ENCODE peak calls at places on chromosomes 16 and 17, in six cellular contexts. P is omental fat pad, I is tibial nerve, O is Panc1, Z is keratinocyte, R is ascending aorta. D is an unnamed sample.

GRCh38 chr17:74116087-74116717 is 87.3 kb upstream of the RPL38 start:
- DNase-seq in R (no peak), P (no peak), Z (no peak), I (no peak), O (no peak), D (no peak)

GRCh38 chr16:75385507-75386152 is 47.7 kb downstream of the CFDP1 start:
- DNase-seq in I (peak), P (no peak), Z (peak), R (no peak), O (peak), D (no peak)

GRCh38 chr16:1193825-1194581 is 31.1 kb downstream of the TPSG1 start:
- DNase-seq in I (no peak), O (no peak), P (no peak), Z (no peak), R (no peak), D (no peak)

GRCh38 chr17:4998027-4998665 is 396 bp downstream of the KIF1C start:
- DNase-seq in R (peak), Z (no peak), O (no peak), I (no peak), P (no peak), D (peak)

GRCh38 chr16:4373909-4374742 is 2.5 kb downstream of the VASN start:
- DNase-seq in R (peak), P (peak), Z (no peak), O (no peak), I (peak), D (peak)

GRCh38 chr16:86549893-86550190 is 5.2 kb downstream of the MTHFSD start:
- DNase-seq in P (no peak), R (no peak), O (no peak), I (no peak), Z (no peak), D (no peak)

GRCh38 chr17:73552300-73553088 is 91.8 kb downstream of the SDK2 start:
- DNase-seq in Z (no peak), R (no peak), O (no peak), P (no peak), I (no peak), D (no peak)

GRCh38 chr16:86222965-86223551 is 287.3 kb upstream of the FOXF1 start:
- DNase-seq in R (no peak), P (no peak), I (no peak), Z (no peak), O (peak), D (no peak)

GRCh38 chr16:78524066-78524595 is 424.7 kb downstream of the WWOX start:
- DNase-seq in I (no peak), Z (no peak), R (no peak), P (no peak), O (no peak), D (no peak)

GRCh38 chr17:80092959-80093358 is 8.4 kb upstream of the GAA start:
- DNase-seq in R (no peak), O (no peak), I (no peak), Z (no peak), P (no peak), D (no peak)

GRCh38 chr17:1197781-1198490 is 18.2 kb upstream of the ABR start:
- DNase-seq in I (peak), P (no peak), R (peak), Z (no peak), O (no peak), D (no peak)

GRCh38 chr16:19114359-19115147 is 789 bp downstream of the ITPRIPL2 start:
- DNase-seq in P (peak), Z (no peak), R (peak), O (no peak), I (peak), D (no peak)

GRCh38 chr17:56436142-56436541 is 157.4 kb upstream of the NOG start:
- DNase-seq in P (no peak), R (no peak), Z (no peak), I (no peak), O (no peak), D (no peak)

GRCh38 chr17:66306413-66306812 is 4.0 kb downstream of the PRKCA start:
- DNase-seq in O (no peak), I (no peak), R (no peak), Z (no peak), P (no peak), D (no peak)

GRCh38 chr17:75504347-75505151 is 10.8 kb downstream of the CASKIN2 start:
- DNase-seq in Z (no peak), R (no peak), P (no peak), O (no peak), I (no peak), D (no peak)

GRCh38 chr16:492211-492875 is 35.2 kb upstream of the CAPN15 start:
- DNase-seq in O (no peak), R (no peak), P (no peak), Z (no peak), I (no peak), D (no peak)

DNA sequence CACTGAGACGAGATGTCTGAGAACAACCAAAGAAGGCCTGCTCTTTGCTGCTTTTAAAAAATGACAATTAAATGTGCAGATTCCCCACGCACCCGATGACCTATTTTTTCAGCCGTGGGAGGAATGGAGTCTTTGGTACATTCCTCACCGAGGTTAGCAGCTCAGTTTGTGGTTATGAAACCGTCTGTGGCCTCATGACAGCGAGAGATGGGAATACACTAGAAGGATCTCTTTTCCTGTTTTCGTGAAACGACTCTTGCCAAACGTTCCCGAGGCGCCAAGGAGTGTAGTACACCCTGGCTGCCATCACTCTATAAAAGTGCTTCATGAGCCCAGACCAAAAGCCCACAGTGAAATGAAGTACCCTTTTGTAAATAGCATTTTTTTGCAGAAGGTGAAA is 87.8 kb downstream of the CRISPLD2 start:
- DNase-seq in Z (no peak), O (no peak), I (peak), P (no peak), R (no peak), D (no peak)
- TF ChIP-seq CTCF in Z (no peak), O (no peak), I (no peak), P (no peak), R (no peak), D (no peak)

DNA sequence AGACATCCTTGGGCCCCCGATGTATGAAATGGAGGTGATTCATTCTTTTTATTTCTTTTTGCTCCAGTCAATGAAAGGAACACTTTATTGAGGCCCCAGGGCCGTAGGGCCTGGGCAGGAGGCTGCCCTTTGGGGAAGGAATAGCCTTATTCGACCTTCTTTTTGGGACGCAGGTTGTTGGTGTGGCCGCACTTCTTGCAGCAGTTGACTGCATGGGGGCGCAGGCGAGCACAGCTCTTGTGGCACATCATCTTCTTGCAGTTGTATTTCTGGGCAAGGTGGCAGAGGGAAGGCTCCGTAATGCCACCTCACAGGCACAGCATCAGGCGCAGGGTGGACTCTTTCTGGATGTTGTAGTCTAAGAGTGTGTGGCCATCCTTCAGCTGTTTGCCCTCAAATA is 50.9 kb downstream of the SIAH1 start:
- DNase-seq in P (no peak), I (no peak), R (no peak), O (no peak), Z (no peak), D (no peak)
- TF ChIP-seq CTCF in P (no peak), I (no peak), R (no peak), O (peak), Z (no peak), D (no peak)

GRCh38 chr17:31260151-31260550 is 36.9 kb downstream of the OMG start:
- DNase-seq in P (no peak), R (no peak), O (no peak), I (no peak), Z (no peak), D (no peak)

GRCh38 chr17:31261596-31261995 is 35.4 kb downstream of the OMG start:
- DNase-seq in Z (no peak), I (no peak), P (no peak), R (no peak), O (no peak), D (no peak)

GRCh38 chr17:31269597-31269996 is 27.4 kb downstream of the OMG start:
- DNase-seq in I (no peak), O (peak), P (no peak), Z (peak), R (peak), D (no peak)

GRCh38 chr17:31269178-31269577 is 27.9 kb downstream of the OMG start:
- DNase-seq in Z (no peak), O (no peak), P (no peak), R (no peak), I (no peak), D (no peak)

GRCh38 chr17:31266042-31266441 is 31.0 kb downstream of the OMG start:
- DNase-seq in P (no peak), O (no peak), Z (no peak), I (no peak), R (no peak), D (no peak)
- TF ChIP-seq CTCF in P (no peak), O (peak), Z (peak), I (no peak), R (no peak), D (no peak)

GRCh38 chr16:9630119-9630518 is 538.7 kb downstream of the HAPSTR1 start:
- DNase-seq in R (no peak), P (no peak), O (no peak), I (no peak), Z (no peak), D (no peak)

GRCh38 chr16:9627427-9627826 is 536.0 kb downstream of the HAPSTR1 start:
- DNase-seq in Z (no peak), R (no peak), P (no peak), I (no peak), O (no peak), D (no peak)

GRCh38 chr16:9625122-9625521 is 533.7 kb downstream of the HAPSTR1 start:
- DNase-seq in P (no peak), Z (no peak), R (no peak), O (no peak), I (no peak), D (no peak)

GRCh38 chr16:9633844-9634243 is 542.4 kb downstream of the HAPSTR1 start:
- DNase-seq in P (no peak), R (no peak), I (no peak), O (no peak), Z (no peak), D (no peak)

DNA sequence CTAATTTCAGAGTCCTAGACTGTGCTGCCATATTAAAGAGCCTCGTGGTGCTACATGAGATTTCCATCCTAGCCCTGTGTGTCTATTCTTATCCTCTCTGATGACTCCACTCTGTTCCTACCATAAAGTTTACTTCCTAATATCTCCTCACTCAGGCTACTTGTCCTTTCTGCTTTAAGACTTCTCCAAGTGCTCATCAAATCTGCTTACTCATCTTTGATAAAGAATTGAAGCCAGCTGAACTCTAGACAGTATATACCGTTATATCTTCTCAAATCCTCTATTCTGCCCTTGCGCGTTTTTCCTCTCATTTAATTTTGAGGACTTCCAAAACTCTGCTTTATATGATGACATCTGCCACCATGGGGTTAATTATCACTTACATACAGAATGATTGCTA is 539.5 kb downstream of the HAPSTR1 start:
- DNase-seq in P (no peak), O (no peak), R (no peak), Z (no peak), I (no peak), D (no peak)
- TF ChIP-seq CTCF in P (no peak), O (no peak), R (no peak), Z (no peak), I (no peak), D (no peak)

D was measured in mesothelial cell of epicardium.